ENCODE peak calls at places on chromosome 9, in five cellular contexts. One of them, this sample, is unnamed.

GRCh38 chr9:133002147-133003070 is 23.9 kb downstream of the GFI1B start:
- DNase-seq in AML-193: no peak
- DNase-seq in iris pigment epithelial cell: no peak
- DNase-seq in endothelial cell: no peak
- DNase-seq in midbrain: no peak
- DNase-seq in this sample: no peak

GRCh38 chr9:112900901-112901300 is 10.2 kb upstream of the SLC46A2 start:
- DNase-seq in AML-193: no peak
- DNase-seq in iris pigment epithelial cell: no peak
- DNase-seq in endothelial cell: no peak
- DNase-seq in midbrain: no peak
- DNase-seq in this sample: no peak

GRCh38 chr9:116546711-116547581 is 140.2 kb upstream of the TRIM32 start:
- DNase-seq in AML-193: no peak
- DNase-seq in iris pigment epithelial cell: peak; percentile 66
- DNase-seq in endothelial cell: no peak
- DNase-seq in midbrain: no peak
- DNase-seq in this sample: no peak

GRCh38 chr9:111902396-111903147 is 6.0 kb downstream of the UGCG start:
- DNase-seq in AML-193: no peak
- DNase-seq in iris pigment epithelial cell: peak; percentile 75
- DNase-seq in endothelial cell: no peak
- DNase-seq in midbrain: no peak
- DNase-seq in this sample: no peak

GRCh38 chr9:83544002-83544698 is 5.9 kb upstream of the FRMD3 start:
- DNase-seq in AML-193: peak; percentile 84
- DNase-seq in iris pigment epithelial cell: peak; percentile 68
- DNase-seq in endothelial cell: peak; percentile 14
- DNase-seq in midbrain: no peak
- DNase-seq in this sample: no peak

GRCh38 chr9:14677872-14678271 is 15.4 kb downstream of the ZDHHC21 start:
- DNase-seq in AML-193: no peak
- DNase-seq in iris pigment epithelial cell: peak; percentile 34
- DNase-seq in endothelial cell: no peak
- DNase-seq in midbrain: no peak
- DNase-seq in this sample: no peak

GRCh38 chr9:132842124-132843005 is 35.7 kb downstream of the AK8 start:
- DNase-seq in AML-193: no peak
- DNase-seq in iris pigment epithelial cell: peak; percentile 5
- DNase-seq in endothelial cell: no peak
- DNase-seq in midbrain: no peak
- DNase-seq in this sample: no peak

GRCh38 chr9:91341258-91341746 is 20.4 kb downstream of the AUH start:
- DNase-seq in AML-193: no peak
- DNase-seq in iris pigment epithelial cell: no peak
- DNase-seq in endothelial cell: no peak
- DNase-seq in midbrain: no peak
- DNase-seq in this sample: no peak

GRCh38 chr9:121048618-121049017 is 1.5 kb downstream of the C5 start:
- DNase-seq in AML-193: no peak
- DNase-seq in iris pigment epithelial cell: no peak
- DNase-seq in endothelial cell: no peak
- DNase-seq in midbrain: no peak
- DNase-seq in this sample: no peak

GRCh38 chr9:346114-346513 is 131.4 kb downstream of the DOCK8 start:
- DNase-seq in AML-193: no peak
- DNase-seq in iris pigment epithelial cell: no peak
- DNase-seq in endothelial cell: no peak
- DNase-seq in midbrain: no peak
- DNase-seq in this sample: no peak

GRCh38 chr9:136831002-136831719 is 11.1 kb upstream of the AJM1 start:
- DNase-seq in AML-193: no peak
- DNase-seq in iris pigment epithelial cell: no peak
- DNase-seq in endothelial cell: no peak
- DNase-seq in midbrain: no peak
- DNase-seq in this sample: no peak

GRCh38 chr9:14838701-14839100 is 71.5 kb downstream of the FREM1 start:
- DNase-seq in AML-193: no peak
- DNase-seq in iris pigment epithelial cell: peak; percentile 7
- DNase-seq in endothelial cell: no peak
- DNase-seq in midbrain: no peak
- DNase-seq in this sample: no peak

GRCh38 chr9:130285271-130285670 is 19.7 kb downstream of the HMCN2 start:
- DNase-seq in AML-193: no peak
- DNase-seq in iris pigment epithelial cell: no peak
- DNase-seq in endothelial cell: no peak
- DNase-seq in midbrain: no peak
- DNase-seq in this sample: no peak

GRCh38 chr9:98867434-98868168 is 60.1 kb downstream of the GALNT12 start:
- DNase-seq in AML-193: peak; percentile 88
- DNase-seq in iris pigment epithelial cell: peak; percentile 86
- DNase-seq in endothelial cell: no peak
- DNase-seq in midbrain: peak; percentile 29
- DNase-seq in this sample: peak; percentile 24

GRCh38 chr9:137396808-137397367 is 26.1 kb downstream of the EXD3 start:
- DNase-seq in AML-193: no peak
- DNase-seq in iris pigment epithelial cell: no peak
- DNase-seq in endothelial cell: no peak
- DNase-seq in midbrain: no peak
- DNase-seq in this sample: no peak

GRCh38 chr9:69149321-69149807 is 24.7 kb upstream of the TJP2 start:
- DNase-seq in AML-193: no peak
- DNase-seq in iris pigment epithelial cell: peak; percentile 88
- DNase-seq in endothelial cell: peak; percentile 37
- DNase-seq in midbrain: peak; percentile 44
- DNase-seq in this sample: no peak

GRCh38 chr9:132486706-132487350 is 76.8 kb downstream of the CFAP77 start:
- DNase-seq in AML-193: no peak
- DNase-seq in iris pigment epithelial cell: no peak
- DNase-seq in endothelial cell: no peak
- DNase-seq in midbrain: no peak
- DNase-seq in this sample: no peak

GRCh38 chr9:129109952-129110739 is 447 bp downstream of the CRAT start:
- DNase-seq in AML-193: peak; percentile 36
- DNase-seq in iris pigment epithelial cell: peak; percentile 16
- DNase-seq in endothelial cell: no peak
- DNase-seq in midbrain: no peak
- DNase-seq in this sample: peak; percentile 17

GRCh38 chr9:76027426-76027825 is 137.0 kb downstream of the PCSK5 start:
- DNase-seq in AML-193: no peak
- DNase-seq in iris pigment epithelial cell: peak; percentile 18
- DNase-seq in endothelial cell: no peak
- DNase-seq in midbrain: no peak
- DNase-seq in this sample: no peak

GRCh38 chr9:83526221-83526620 is 12.0 kb downstream of the FRMD3 start:
- DNase-seq in AML-193: no peak
- DNase-seq in iris pigment epithelial cell: no peak
- DNase-seq in endothelial cell: no peak
- DNase-seq in midbrain: no peak
- DNase-seq in this sample: no peak

GRCh38 chr9:134955156-134955555 is 37.4 kb upstream of the FCN1 start:
- DNase-seq in AML-193: no peak
- DNase-seq in iris pigment epithelial cell: no peak
- DNase-seq in endothelial cell: no peak
- DNase-seq in midbrain: no peak
- DNase-seq in this sample: no peak

GRCh38 chr9:109419531-109419930 is 78.6 kb downstream of the PTPN3 start:
- DNase-seq in AML-193: no peak
- DNase-seq in iris pigment epithelial cell: no peak
- DNase-seq in endothelial cell: no peak
- DNase-seq in midbrain: no peak
- DNase-seq in this sample: no peak

GRCh38 chr9:69919461-69920061 is 98.9 kb downstream of the CFAP95 start:
- DNase-seq in AML-193: peak; percentile 68
- DNase-seq in iris pigment epithelial cell: peak; percentile 61
- DNase-seq in endothelial cell: no peak
- DNase-seq in midbrain: peak; percentile 69
- DNase-seq in this sample: peak; percentile 59

GRCh38 chr9:129458663-129459549 is 162.0 kb downstream of the C9orf50 start:
- DNase-seq in AML-193: no peak
- DNase-seq in iris pigment epithelial cell: no peak
- DNase-seq in endothelial cell: peak; percentile 29
- DNase-seq in midbrain: peak; percentile 40
- DNase-seq in this sample: no peak

GRCh38 chr9:136484153-136485048 is 1.6 kb upstream of the SEC16A start:
- DNase-seq in AML-193: no peak
- DNase-seq in iris pigment epithelial cell: no peak
- DNase-seq in endothelial cell: no peak
- DNase-seq in midbrain: no peak
- DNase-seq in this sample: no peak

GRCh38 chr9:125680442-125680841 is 26.6 kb downstream of the MAPKAP1 start:
- DNase-seq in AML-193: no peak
- DNase-seq in iris pigment epithelial cell: no peak
- DNase-seq in endothelial cell: no peak
- DNase-seq in midbrain: no peak
- DNase-seq in this sample: no peak

GRCh38 chr9:135989722-135990467 is 28.7 kb upstream of the UBAC1 start:
- DNase-seq in AML-193: no peak
- DNase-seq in iris pigment epithelial cell: no peak
- DNase-seq in endothelial cell: no peak
- DNase-seq in midbrain: no peak
- DNase-seq in this sample: no peak

GRCh38 chr9:94082553-94082952 is 1.7 kb upstream of the PTPDC1 start:
- DNase-seq in AML-193: no peak
- DNase-seq in iris pigment epithelial cell: peak; percentile 9
- DNase-seq in endothelial cell: no peak
- DNase-seq in midbrain: no peak
- DNase-seq in this sample: no peak

GRCh38 chr9:22645893-22646292 is 199.3 kb downstream of the DMRTA1 start:
- DNase-seq in AML-193: no peak
- DNase-seq in iris pigment epithelial cell: peak; percentile 18
- DNase-seq in endothelial cell: no peak
- DNase-seq in midbrain: no peak
- DNase-seq in this sample: no peak

GRCh38 chr9:120626512-120626911 is 46.5 kb upstream of the CDK5RAP2 start:
- DNase-seq in AML-193: no peak
- DNase-seq in iris pigment epithelial cell: no peak
- DNase-seq in endothelial cell: no peak
- DNase-seq in midbrain: no peak
- DNase-seq in this sample: no peak

GRCh38 chr9:98383758-98384157 is 128.3 kb upstream of the TBC1D2 start:
- DNase-seq in AML-193: no peak
- DNase-seq in iris pigment epithelial cell: peak; percentile 39
- DNase-seq in endothelial cell: no peak
- DNase-seq in midbrain: no peak
- DNase-seq in this sample: no peak